ENCODE peak calls at places on chromosomes 12 and 14, in five cellular contexts. N is NCI-H1105, O is progenitor cell of endocrine pancreas, R is ovary, D is stomach. Z is an unnamed sample.

GRCh38 chr14:34189866-34190265 is 239.0 kb upstream of the EGLN3 start:
- DNase-seq in D (no peak), R (no peak), O (no peak), N (no peak), Z (no peak)

GRCh38 chr12:109308534-109309440 is at the start of gene FOXN4:
- DNase-seq in N (peak), O (peak), R (no peak), D (no peak), Z (peak)

GRCh38 chr12:122094735-122095561 is 16.4 kb downstream of the MLXIP start:
- DNase-seq in O (no peak), N (no peak), R (no peak), D (no peak), Z (no peak)

GRCh38 chr14:63203618-63204406 is 431 bp upstream of the RHOJ start:
- DNase-seq in N (peak), D (peak), O (peak), R (peak), Z (peak)

GRCh38 chr12:132478845-132479244 is 11.1 kb upstream of the FBRSL1 start:
- DNase-seq in D (no peak), N (no peak), R (no peak), O (no peak), Z (no peak)

GRCh38 chr14:26401170-26401968 is 196.5 kb downstream of the NOVA1 start:
- DNase-seq in D (no peak), R (no peak), N (peak), O (no peak), Z (no peak)

GRCh38 chr12:51391047-51391837 is at the start of gene GALNT6:
- DNase-seq in N (no peak), O (peak), R (no peak), D (peak), Z (peak)

GRCh38 chr12:1491983-1492697 is 102.2 kb downstream of the FBXL14 start:
- DNase-seq in N (no peak), D (no peak), R (no peak), O (no peak), Z (no peak)

GRCh38 chr12:38528527-38528926 is 212.0 kb downstream of the ALG10B start:
- DNase-seq in R (no peak), O (no peak), N (no peak), D (no peak), Z (no peak)

GRCh38 chr14:30656190-30656632 is 34.1 kb downstream of the SCFD1 start:
- DNase-seq in D (no peak), R (no peak), O (no peak), N (peak), Z (no peak)

GRCh38 chr14:50544911-50545310 is 12.5 kb upstream of the MAP4K5 start:
- DNase-seq in O (no peak), N (no peak), R (peak), D (peak), Z (no peak)

GRCh38 chr12:131963381-131963780 is 13.6 kb downstream of the EP400 start:
- DNase-seq in R (no peak), D (no peak), O (no peak), N (no peak), Z (no peak)

GRCh38 chr12:98744692-98745091 is 99.6 kb downstream of the APAF1 start:
- DNase-seq in N (no peak), R (peak), D (no peak), O (no peak), Z (no peak)

GRCh38 chr14:92963301-92964123 is 40.6 kb downstream of the CHGA start:
- DNase-seq in R (no peak), D (no peak), N (no peak), O (no peak), Z (no peak)

GRCh38 chr14:61277232-61277631 is 3.9 kb downstream of the TMEM30B start:
- DNase-seq in D (no peak), R (no peak), O (no peak), N (no peak), Z (no peak)

GRCh38 chr14:104723651-104724406 is at the start of gene ADSS1:
- DNase-seq in O (no peak), D (peak), R (peak), N (peak), Z (peak)

GRCh38 chr14:67263499-67264149 is 22.4 kb downstream of the PALS1 start:
- DNase-seq in N (no peak), O (no peak), D (no peak), R (no peak), Z (no peak)

GRCh38 chr12:132448453-132448800 is 41.5 kb upstream of the FBRSL1 start:
- DNase-seq in N (no peak), D (no peak), R (no peak), O (no peak), Z (no peak)

GRCh38 chr14:22841311-22841710 is 4.9 kb downstream of the MMP14 start:
- DNase-seq in D (no peak), O (no peak), R (no peak), N (no peak), Z (no peak)

GRCh38 chr14:39217214-39217879 is 16.4 kb upstream of the MIA2 start:
- DNase-seq in D (no peak), R (no peak), N (no peak), O (no peak), Z (no peak)

GRCh38 chr12:98066251-98066650 is 449.1 kb upstream of the TMPO start:
- DNase-seq in N (no peak), R (no peak), O (no peak), D (no peak), Z (no peak)

GRCh38 chr12:30970559-30971202 is 44.1 kb downstream of the TSPAN11 start:
- DNase-seq in D (no peak), R (peak), O (no peak), N (peak), Z (peak)

GRCh38 chr12:44464180-44464579 is 411.9 kb downstream of the NELL2 start:
- DNase-seq in N (no peak), D (no peak), R (no peak), O (no peak), Z (peak)

GRCh38 chr12:115752151-115752550 is 525.3 kb downstream of the MED13L start:
- DNase-seq in O (no peak), R (no peak), N (no peak), D (no peak), Z (no peak)

GRCh38 chr12:80636832-80637231 is 70.6 kb upstream of the MYF6 start:
- DNase-seq in R (no peak), O (no peak), D (no peak), N (no peak), Z (no peak)

GRCh38 chr14:58048219-58048618 is 103.8 kb downstream of the ARMH4 start:
- DNase-seq in N (no peak), R (no peak), D (no peak), O (no peak), Z (no peak)

GRCh38 chr12:64583395-64584172 is 26.7 kb upstream of the RASSF3 start:
- DNase-seq in O (no peak), R (no peak), D (no peak), N (no peak), Z (no peak)

GRCh38 chr14:74240794-74241610 is 1.8 kb downstream of the VSX2 start:
- DNase-seq in O (no peak), N (no peak), D (no peak), R (no peak), Z (peak)

GRCh38 chr12:76588881-76589565 is 29.5 kb upstream of the OSBPL8 start:
- DNase-seq in O (no peak), D (no peak), R (no peak), N (no peak), Z (no peak)

GRCh38 chr14:102518063-102518648 is 8.6 kb upstream of the ANKRD9 start:
- DNase-seq in N (no peak), R (no peak), D (no peak), O (no peak), Z (no peak)

GRCh38 chr14:62301911-62302310 is 539.7 kb downstream of the SNAPC1 start:
- DNase-seq in N (no peak), O (no peak), D (no peak), R (no peak), Z (no peak)

GRCh38 chr12:71295913-71296312 is 138.1 kb upstream of the TSPAN8 start:
- DNase-seq in D (no peak), R (no peak), O (no peak), N (no peak), Z (no peak)